ENCODE peak calls at places on chromosomes 16 and 17, in nine cellular contexts. One of them, this sample, is unnamed.

GRCh38 chr17:81065500-81065899 is 30.5 kb downstream of the BAIAP2 start:
- DNase-seq in GM12865: no peak
- DNase-seq in EL: no peak
- DNase-seq in stimulated activated CD8-positive, alpha-beta memory T cell treated with anti-CD3 and anti-CD28 coated beads, Interleukin-2, amount 100 ng/mL, for 1 hour: no peak
- DNase-seq in GM03348: no peak
- DNase-seq in EH: no peak
- DNase-seq in effector memory CD8-positive, alpha-beta T cell: no peak
- DNase-seq in activated T-helper 1 cell treated with Interleukin-2 at 50 U/mL for 16 hours: no peak
- DNase-seq in GM12891: no peak
- DNase-seq in this sample: no peak

GRCh38 chr16:31181102-31181830 is 1.3 kb downstream of the FUS start:
- DNase-seq in EL: peak; percentile 54
- DNase-seq in activated T-helper 1 cell treated with Interleukin-2 at 50 U/mL for 16 hours: no peak
- DNase-seq in GM12891: no peak
- DNase-seq in GM12865: no peak
- DNase-seq in effector memory CD8-positive, alpha-beta T cell: no peak
- DNase-seq in stimulated activated CD8-positive, alpha-beta memory T cell treated with anti-CD3 and anti-CD28 coated beads, Interleukin-2, amount 100 ng/mL, for 1 hour: no peak
- DNase-seq in GM03348: peak; percentile 65
- DNase-seq in EH: peak; percentile 67
- DNase-seq in this sample: peak; percentile 37

GRCh38 chr16:88646345-88647034 is 4.4 kb downstream of the CYBA start:
- DNase-seq in GM12865: no peak
- DNase-seq in GM03348: no peak
- DNase-seq in EL: no peak
- DNase-seq in activated T-helper 1 cell treated with Interleukin-2 at 50 U/mL for 16 hours: no peak
- DNase-seq in EH: no peak
- DNase-seq in GM12891: no peak
- DNase-seq in effector memory CD8-positive, alpha-beta T cell: no peak
- DNase-seq in stimulated activated CD8-positive, alpha-beta memory T cell treated with anti-CD3 and anti-CD28 coated beads, Interleukin-2, amount 100 ng/mL, for 1 hour: no peak
- DNase-seq in this sample: no peak

GRCh38 chr16:73032548-73033270 is 15.2 kb downstream of the ZFHX3 start:
- DNase-seq in GM12865: peak; percentile 68
- DNase-seq in activated T-helper 1 cell treated with Interleukin-2 at 50 U/mL for 16 hours: no peak
- DNase-seq in effector memory CD8-positive, alpha-beta T cell: no peak
- DNase-seq in stimulated activated CD8-positive, alpha-beta memory T cell treated with anti-CD3 and anti-CD28 coated beads, Interleukin-2, amount 100 ng/mL, for 1 hour: no peak
- DNase-seq in EH: no peak
- DNase-seq in GM03348: no peak
- DNase-seq in GM12891: no peak
- DNase-seq in EL: no peak
- DNase-seq in this sample: no peak

GRCh38 chr17:59371426-59372099 is 40.1 kb downstream of the YPEL2 start:
- DNase-seq in stimulated activated CD8-positive, alpha-beta memory T cell treated with anti-CD3 and anti-CD28 coated beads, Interleukin-2, amount 100 ng/mL, for 1 hour: no peak
- DNase-seq in GM12891: no peak
- DNase-seq in GM12865: no peak
- DNase-seq in EH: peak; percentile 60
- DNase-seq in GM03348: peak; percentile 60
- DNase-seq in activated T-helper 1 cell treated with Interleukin-2 at 50 U/mL for 16 hours: no peak
- DNase-seq in effector memory CD8-positive, alpha-beta T cell: no peak
- DNase-seq in EL: no peak
- DNase-seq in this sample: no peak

GRCh38 chr16:88357306-88358032 is 25.3 kb upstream of the ZNF469 start:
- DNase-seq in GM12865: no peak
- DNase-seq in EL: peak; percentile 42
- DNase-seq in effector memory CD8-positive, alpha-beta T cell: no peak
- DNase-seq in GM12891: no peak
- DNase-seq in stimulated activated CD8-positive, alpha-beta memory T cell treated with anti-CD3 and anti-CD28 coated beads, Interleukin-2, amount 100 ng/mL, for 1 hour: no peak
- DNase-seq in activated T-helper 1 cell treated with Interleukin-2 at 50 U/mL for 16 hours: no peak
- DNase-seq in EH: peak; percentile 94
- DNase-seq in GM03348: no peak
- DNase-seq in this sample: no peak

GRCh38 chr17:50093246-50093645 is 1.9 kb upstream of the PDK2 start:
- DNase-seq in effector memory CD8-positive, alpha-beta T cell: no peak
- DNase-seq in EH: no peak
- DNase-seq in EL: no peak
- DNase-seq in GM12865: no peak
- DNase-seq in activated T-helper 1 cell treated with Interleukin-2 at 50 U/mL for 16 hours: no peak
- DNase-seq in GM12891: no peak
- DNase-seq in GM03348: no peak
- DNase-seq in stimulated activated CD8-positive, alpha-beta memory T cell treated with anti-CD3 and anti-CD28 coated beads, Interleukin-2, amount 100 ng/mL, for 1 hour: no peak
- DNase-seq in this sample: no peak

GRCh38 chr16:66476328-66477027 is 49.4 kb downstream of the BEAN1 start:
- DNase-seq in EH: no peak
- DNase-seq in effector memory CD8-positive, alpha-beta T cell: peak; percentile 24
- DNase-seq in GM03348: no peak
- DNase-seq in GM12891: no peak
- DNase-seq in activated T-helper 1 cell treated with Interleukin-2 at 50 U/mL for 16 hours: no peak
- DNase-seq in GM12865: peak; percentile 26
- DNase-seq in stimulated activated CD8-positive, alpha-beta memory T cell treated with anti-CD3 and anti-CD28 coated beads, Interleukin-2, amount 100 ng/mL, for 1 hour: no peak
- DNase-seq in EL: no peak
- DNase-seq in this sample: peak; percentile 38

GRCh38 chr17:80802626-80803450 is 188.8 kb upstream of the CHMP6 start:
- DNase-seq in GM03348: no peak
- DNase-seq in stimulated activated CD8-positive, alpha-beta memory T cell treated with anti-CD3 and anti-CD28 coated beads, Interleukin-2, amount 100 ng/mL, for 1 hour: no peak
- DNase-seq in GM12865: no peak
- DNase-seq in activated T-helper 1 cell treated with Interleukin-2 at 50 U/mL for 16 hours: no peak
- DNase-seq in EL: no peak
- DNase-seq in GM12891: no peak
- DNase-seq in EH: no peak
- DNase-seq in effector memory CD8-positive, alpha-beta T cell: no peak
- DNase-seq in this sample: no peak

GRCh38 chr16:15536813-15537212 is 102.4 kb downstream of the BMERB1 start:
- DNase-seq in GM03348: no peak
- DNase-seq in EH: no peak
- DNase-seq in EL: no peak
- DNase-seq in activated T-helper 1 cell treated with Interleukin-2 at 50 U/mL for 16 hours: no peak
- DNase-seq in GM12891: no peak
- DNase-seq in stimulated activated CD8-positive, alpha-beta memory T cell treated with anti-CD3 and anti-CD28 coated beads, Interleukin-2, amount 100 ng/mL, for 1 hour: no peak
- DNase-seq in effector memory CD8-positive, alpha-beta T cell: no peak
- DNase-seq in GM12865: no peak
- DNase-seq in this sample: no peak

GRCh38 chr17:46950997-46951621 is 27.9 kb downstream of the RPRML start:
- DNase-seq in activated T-helper 1 cell treated with Interleukin-2 at 50 U/mL for 16 hours: no peak
- DNase-seq in GM03348: no peak
- DNase-seq in stimulated activated CD8-positive, alpha-beta memory T cell treated with anti-CD3 and anti-CD28 coated beads, Interleukin-2, amount 100 ng/mL, for 1 hour: no peak
- DNase-seq in EL: no peak
- DNase-seq in GM12865: no peak
- DNase-seq in EH: no peak
- DNase-seq in effector memory CD8-positive, alpha-beta T cell: no peak
- DNase-seq in GM12891: no peak
- DNase-seq in this sample: no peak

GRCh38 chr16:10681310-10682308 is 13.1 kb downstream of the TEKT5 start:
- DNase-seq in GM12891: no peak
- DNase-seq in GM03348: no peak
- DNase-seq in activated T-helper 1 cell treated with Interleukin-2 at 50 U/mL for 16 hours: no peak
- DNase-seq in EL: no peak
- DNase-seq in EH: no peak
- DNase-seq in GM12865: no peak
- DNase-seq in stimulated activated CD8-positive, alpha-beta memory T cell treated with anti-CD3 and anti-CD28 coated beads, Interleukin-2, amount 100 ng/mL, for 1 hour: no peak
- DNase-seq in effector memory CD8-positive, alpha-beta T cell: no peak
- DNase-seq in this sample: no peak

GRCh38 chr16:608019-608418 is 18.2 kb downstream of the RAB40C start:
- DNase-seq in EH: no peak
- DNase-seq in EL: no peak
- DNase-seq in GM03348: no peak
- DNase-seq in effector memory CD8-positive, alpha-beta T cell: no peak
- DNase-seq in GM12865: peak; percentile 37
- DNase-seq in stimulated activated CD8-positive, alpha-beta memory T cell treated with anti-CD3 and anti-CD28 coated beads, Interleukin-2, amount 100 ng/mL, for 1 hour: no peak
- DNase-seq in GM12891: no peak
- DNase-seq in activated T-helper 1 cell treated with Interleukin-2 at 50 U/mL for 16 hours: no peak
- DNase-seq in this sample: no peak

GRCh38 chr17:46949291-46950174 is 26.6 kb downstream of the GOSR2 start:
- DNase-seq in EL: peak; percentile 52
- DNase-seq in GM03348: no peak
- DNase-seq in effector memory CD8-positive, alpha-beta T cell: no peak
- DNase-seq in GM12865: no peak
- DNase-seq in EH: peak; percentile 39
- DNase-seq in stimulated activated CD8-positive, alpha-beta memory T cell treated with anti-CD3 and anti-CD28 coated beads, Interleukin-2, amount 100 ng/mL, for 1 hour: no peak
- DNase-seq in GM12891: no peak
- DNase-seq in activated T-helper 1 cell treated with Interleukin-2 at 50 U/mL for 16 hours: no peak
- DNase-seq in this sample: no peak

GRCh38 chr17:57519199-57519598 is 225.9 kb downstream of the CCDC182 start:
- DNase-seq in stimulated activated CD8-positive, alpha-beta memory T cell treated with anti-CD3 and anti-CD28 coated beads, Interleukin-2, amount 100 ng/mL, for 1 hour: no peak
- DNase-seq in activated T-helper 1 cell treated with Interleukin-2 at 50 U/mL for 16 hours: no peak
- DNase-seq in EL: peak; percentile 81
- DNase-seq in GM12865: no peak
- DNase-seq in EH: peak; percentile 79
- DNase-seq in effector memory CD8-positive, alpha-beta T cell: no peak
- DNase-seq in GM12891: no peak
- DNase-seq in GM03348: no peak
- DNase-seq in this sample: peak; percentile 46

GRCh38 chr17:60330731-60331130 is 61.2 kb downstream of the USP32 start:
- DNase-seq in EL: no peak
- DNase-seq in activated T-helper 1 cell treated with Interleukin-2 at 50 U/mL for 16 hours: no peak
- DNase-seq in GM12891: no peak
- DNase-seq in GM12865: no peak
- DNase-seq in stimulated activated CD8-positive, alpha-beta memory T cell treated with anti-CD3 and anti-CD28 coated beads, Interleukin-2, amount 100 ng/mL, for 1 hour: no peak
- DNase-seq in GM03348: no peak
- DNase-seq in effector memory CD8-positive, alpha-beta T cell: no peak
- DNase-seq in EH: peak; percentile 48
- DNase-seq in this sample: no peak

GRCh38 chr16:74264806-74265205 is 31.8 kb upstream of the PSMD7 start:
- DNase-seq in EH: no peak
- DNase-seq in GM03348: no peak
- DNase-seq in GM12891: no peak
- DNase-seq in effector memory CD8-positive, alpha-beta T cell: no peak
- DNase-seq in EL: no peak
- DNase-seq in GM12865: no peak
- DNase-seq in stimulated activated CD8-positive, alpha-beta memory T cell treated with anti-CD3 and anti-CD28 coated beads, Interleukin-2, amount 100 ng/mL, for 1 hour: no peak
- DNase-seq in activated T-helper 1 cell treated with Interleukin-2 at 50 U/mL for 16 hours: no peak
- DNase-seq in this sample: no peak

GRCh38 chr17:6269474-6269873 is 165.4 kb downstream of the AIPL1 start:
- DNase-seq in stimulated activated CD8-positive, alpha-beta memory T cell treated with anti-CD3 and anti-CD28 coated beads, Interleukin-2, amount 100 ng/mL, for 1 hour: no peak
- DNase-seq in GM12865: peak; percentile 48
- DNase-seq in activated T-helper 1 cell treated with Interleukin-2 at 50 U/mL for 16 hours: no peak
- DNase-seq in EL: peak; percentile 35
- DNase-seq in GM03348: peak; percentile 34
- DNase-seq in GM12891: peak; percentile 35
- DNase-seq in effector memory CD8-positive, alpha-beta T cell: no peak
- DNase-seq in EH: peak; percentile 48
- DNase-seq in this sample: peak; percentile 90

GRCh38 chr17:68763551-68763950 is 162.4 kb upstream of the FAM20A start:
- DNase-seq in EH: peak; percentile 17
- DNase-seq in GM12891: no peak
- DNase-seq in GM03348: no peak
- DNase-seq in stimulated activated CD8-positive, alpha-beta memory T cell treated with anti-CD3 and anti-CD28 coated beads, Interleukin-2, amount 100 ng/mL, for 1 hour: no peak
- DNase-seq in activated T-helper 1 cell treated with Interleukin-2 at 50 U/mL for 16 hours: no peak
- DNase-seq in GM12865: no peak
- DNase-seq in effector memory CD8-positive, alpha-beta T cell: no peak
- DNase-seq in EL: peak; percentile 10
- DNase-seq in this sample: no peak

GRCh38 chr17:80101946-80102706 is 745 bp downstream of the GAA start:
- DNase-seq in stimulated activated CD8-positive, alpha-beta memory T cell treated with anti-CD3 and anti-CD28 coated beads, Interleukin-2, amount 100 ng/mL, for 1 hour: no peak
- DNase-seq in GM12891: no peak
- DNase-seq in EL: peak; percentile 31
- DNase-seq in GM03348: peak; percentile 54
- DNase-seq in effector memory CD8-positive, alpha-beta T cell: no peak
- DNase-seq in GM12865: peak; percentile 20
- DNase-seq in activated T-helper 1 cell treated with Interleukin-2 at 50 U/mL for 16 hours: no peak
- DNase-seq in EH: peak; percentile 35
- DNase-seq in this sample: peak; percentile 35

GRCh38 chr17:13513039-13513405 is 88.7 kb downstream of the HS3ST3A1 start:
- DNase-seq in EH: peak; percentile 27
- DNase-seq in GM03348: peak; percentile 34
- DNase-seq in effector memory CD8-positive, alpha-beta T cell: no peak
- DNase-seq in GM12865: no peak
- DNase-seq in stimulated activated CD8-positive, alpha-beta memory T cell treated with anti-CD3 and anti-CD28 coated beads, Interleukin-2, amount 100 ng/mL, for 1 hour: no peak
- DNase-seq in GM12891: no peak
- DNase-seq in activated T-helper 1 cell treated with Interleukin-2 at 50 U/mL for 16 hours: no peak
- DNase-seq in EL: peak; percentile 34
- DNase-seq in this sample: no peak

GRCh38 chr17:75032896-75033294 is 13.9 kb downstream of the ATP5PD start:
- DNase-seq in GM12865: no peak
- DNase-seq in stimulated activated CD8-positive, alpha-beta memory T cell treated with anti-CD3 and anti-CD28 coated beads, Interleukin-2, amount 100 ng/mL, for 1 hour: no peak
- DNase-seq in GM03348: no peak
- DNase-seq in effector memory CD8-positive, alpha-beta T cell: no peak
- DNase-seq in EL: no peak
- DNase-seq in GM12891: no peak
- DNase-seq in activated T-helper 1 cell treated with Interleukin-2 at 50 U/mL for 16 hours: no peak
- DNase-seq in EH: peak; percentile 48
- DNase-seq in this sample: no peak

GRCh38 chr17:37608369-37609169 is 649 bp downstream of the SYNRG start:
- DNase-seq in GM03348: peak; percentile 15
- DNase-seq in GM12891: peak; percentile 11
- DNase-seq in GM12865: peak; percentile 47
- DNase-seq in effector memory CD8-positive, alpha-beta T cell: no peak
- DNase-seq in EH: peak; percentile 54
- DNase-seq in stimulated activated CD8-positive, alpha-beta memory T cell treated with anti-CD3 and anti-CD28 coated beads, Interleukin-2, amount 100 ng/mL, for 1 hour: no peak
- DNase-seq in activated T-helper 1 cell treated with Interleukin-2 at 50 U/mL for 16 hours: peak; percentile 2
- DNase-seq in EL: peak; percentile 63
- DNase-seq in this sample: no peak

GRCh38 chr16:46715769-46716305 is 26.4 kb downstream of the ORC6 start:
- DNase-seq in effector memory CD8-positive, alpha-beta T cell: no peak
- DNase-seq in EL: no peak
- DNase-seq in GM12865: no peak
- DNase-seq in stimulated activated CD8-positive, alpha-beta memory T cell treated with anti-CD3 and anti-CD28 coated beads, Interleukin-2, amount 100 ng/mL, for 1 hour: no peak
- DNase-seq in GM03348: no peak
- DNase-seq in GM12891: no peak
- DNase-seq in activated T-helper 1 cell treated with Interleukin-2 at 50 U/mL for 16 hours: no peak
- DNase-seq in EH: no peak
- DNase-seq in this sample: no peak

GRCh38 chr16:84911490-84912216 is 91.9 kb downstream of the CRISPLD2 start:
- DNase-seq in effector memory CD8-positive, alpha-beta T cell: no peak
- DNase-seq in stimulated activated CD8-positive, alpha-beta memory T cell treated with anti-CD3 and anti-CD28 coated beads, Interleukin-2, amount 100 ng/mL, for 1 hour: no peak
- DNase-seq in EH: peak; percentile 36
- DNase-seq in activated T-helper 1 cell treated with Interleukin-2 at 50 U/mL for 16 hours: no peak
- DNase-seq in GM12891: no peak
- DNase-seq in GM12865: no peak
- DNase-seq in EL: no peak
- DNase-seq in GM03348: no peak
- DNase-seq in this sample: no peak

GRCh38 chr17:42171831-42172230 is 9.1 kb downstream of the KCNH4 start:
- DNase-seq in GM12865: no peak
- DNase-seq in stimulated activated CD8-positive, alpha-beta memory T cell treated with anti-CD3 and anti-CD28 coated beads, Interleukin-2, amount 100 ng/mL, for 1 hour: no peak
- DNase-seq in GM12891: no peak
- DNase-seq in EH: no peak
- DNase-seq in effector memory CD8-positive, alpha-beta T cell: no peak
- DNase-seq in activated T-helper 1 cell treated with Interleukin-2 at 50 U/mL for 16 hours: no peak
- DNase-seq in GM03348: no peak
- DNase-seq in EL: no peak
- DNase-seq in this sample: peak; percentile 18